ENCODE peak calls at places on chromosomes 4 and X, in ten cellular contexts. One of them, this sample, is unnamed.

GRCh38 chr4:20313237-20314030 is 61.7 kb downstream of the SLIT2 start:
- DNase-seq in endothelial cell: peak; percentile 78
- DNase-seq in HFFc6: no peak
- DNase-seq in colonic mucosa: peak; percentile 18
- DNase-seq in AG09309: no peak
- DNase-seq in Ammon's horn: no peak
- DNase-seq in cerebellar cortex: peak; percentile 14
- DNase-seq in ELF-1: peak; percentile 80
- DNase-seq in non-pigmented ciliary epithelial cell: no peak
- DNase-seq in psoas muscle: peak; percentile 16
- DNase-seq in this sample: no peak

GRCh38 chr4:124936427-124936826 is 223.9 kb upstream of the ANKRD50 start:
- DNase-seq in endothelial cell: no peak
- DNase-seq in HFFc6: no peak
- DNase-seq in colonic mucosa: no peak
- DNase-seq in AG09309: no peak
- DNase-seq in Ammon's horn: no peak
- DNase-seq in cerebellar cortex: peak; percentile 16
- DNase-seq in ELF-1: no peak
- DNase-seq in non-pigmented ciliary epithelial cell: no peak
- DNase-seq in psoas muscle: peak; percentile 19
- DNase-seq in this sample: peak; percentile 60

GRCh38 chr4:3760346-3760745 is 5.8 kb upstream of the ADRA2C start:
- DNase-seq in endothelial cell: no peak
- DNase-seq in HFFc6: no peak
- DNase-seq in colonic mucosa: no peak
- DNase-seq in AG09309: no peak
- DNase-seq in Ammon's horn: no peak
- DNase-seq in cerebellar cortex: no peak
- DNase-seq in ELF-1: no peak
- DNase-seq in non-pigmented ciliary epithelial cell: no peak
- DNase-seq in psoas muscle: no peak
- DNase-seq in this sample: no peak

GRCh38 chr4:116073051-116073450 is 959.6 kb upstream of the NDST4 start:
- DNase-seq in endothelial cell: no peak
- DNase-seq in HFFc6: no peak
- DNase-seq in colonic mucosa: no peak
- DNase-seq in AG09309: no peak
- DNase-seq in Ammon's horn: no peak
- DNase-seq in cerebellar cortex: no peak
- DNase-seq in ELF-1: no peak
- DNase-seq in non-pigmented ciliary epithelial cell: no peak
- DNase-seq in psoas muscle: no peak
- DNase-seq in this sample: no peak

GRCh38 chr4:7964890-7965662 is 25.4 kb upstream of the AFAP1 start:
- DNase-seq in endothelial cell: no peak
- DNase-seq in HFFc6: no peak
- DNase-seq in colonic mucosa: no peak
- DNase-seq in AG09309: no peak
- DNase-seq in Ammon's horn: no peak
- DNase-seq in cerebellar cortex: no peak
- DNase-seq in ELF-1: peak; percentile 87
- DNase-seq in non-pigmented ciliary epithelial cell: no peak
- DNase-seq in psoas muscle: peak; percentile 50
- DNase-seq in this sample: peak; percentile 71

GRCh38 chr4:2015008-2015407 is 6.2 kb upstream of the NELFA start:
- DNase-seq in endothelial cell: no peak
- DNase-seq in HFFc6: no peak
- DNase-seq in colonic mucosa: no peak
- DNase-seq in AG09309: no peak
- DNase-seq in Ammon's horn: no peak
- DNase-seq in cerebellar cortex: no peak
- DNase-seq in ELF-1: no peak
- DNase-seq in non-pigmented ciliary epithelial cell: no peak
- DNase-seq in psoas muscle: no peak
- DNase-seq in this sample: no peak

GRCh38 chrX:150813922-150814321 is 84.5 kb downstream of the CD99L2 start:
- DNase-seq in endothelial cell: no peak
- DNase-seq in HFFc6: peak; percentile 20
- DNase-seq in colonic mucosa: no peak
- DNase-seq in AG09309: peak; percentile 17
- DNase-seq in Ammon's horn: no peak
- DNase-seq in cerebellar cortex: no peak
- DNase-seq in ELF-1: no peak
- DNase-seq in non-pigmented ciliary epithelial cell: no peak
- DNase-seq in psoas muscle: no peak
- DNase-seq in this sample: no peak

GRCh38 chrX:40120838-40121580 is 23.3 kb upstream of the BCOR start:
- DNase-seq in endothelial cell: no peak
- DNase-seq in HFFc6: no peak
- DNase-seq in colonic mucosa: no peak
- DNase-seq in AG09309: no peak
- DNase-seq in Ammon's horn: no peak
- DNase-seq in cerebellar cortex: no peak
- DNase-seq in ELF-1: no peak
- DNase-seq in non-pigmented ciliary epithelial cell: no peak
- DNase-seq in psoas muscle: no peak
- DNase-seq in this sample: no peak

GRCh38 chr4:1763550-1764080 is 29.5 kb upstream of the FGFR3 start:
- DNase-seq in endothelial cell: no peak
- DNase-seq in HFFc6: peak; percentile 31
- DNase-seq in colonic mucosa: peak; percentile 39
- DNase-seq in AG09309: no peak
- DNase-seq in Ammon's horn: no peak
- DNase-seq in cerebellar cortex: no peak
- DNase-seq in ELF-1: no peak
- DNase-seq in non-pigmented ciliary epithelial cell: no peak
- DNase-seq in psoas muscle: no peak
- DNase-seq in this sample: peak; percentile 22

GRCh38 chrX:40189018-40189417 is 91.3 kb upstream of the BCOR start:
- DNase-seq in endothelial cell: no peak
- DNase-seq in HFFc6: peak; percentile 63
- DNase-seq in colonic mucosa: no peak
- DNase-seq in AG09309: no peak
- DNase-seq in Ammon's horn: no peak
- DNase-seq in cerebellar cortex: no peak
- DNase-seq in ELF-1: no peak
- DNase-seq in non-pigmented ciliary epithelial cell: no peak
- DNase-seq in psoas muscle: no peak
- DNase-seq in this sample: no peak

GRCh38 chr4:153521995-153522799 is 56.0 kb downstream of the TMEM131L start:
- DNase-seq in endothelial cell: no peak
- DNase-seq in HFFc6: no peak
- DNase-seq in colonic mucosa: peak; percentile 17
- DNase-seq in AG09309: no peak
- DNase-seq in Ammon's horn: no peak
- DNase-seq in cerebellar cortex: no peak
- DNase-seq in ELF-1: peak; percentile 61
- DNase-seq in non-pigmented ciliary epithelial cell: no peak
- DNase-seq in psoas muscle: no peak
- DNase-seq in this sample: no peak

GRCh38 chrX:111207851-111208250 is 62.4 kb downstream of the CAPN6 start:
- DNase-seq in endothelial cell: no peak
- DNase-seq in HFFc6: no peak
- DNase-seq in colonic mucosa: no peak
- DNase-seq in AG09309: no peak
- DNase-seq in Ammon's horn: no peak
- DNase-seq in cerebellar cortex: no peak
- DNase-seq in ELF-1: no peak
- DNase-seq in non-pigmented ciliary epithelial cell: no peak
- DNase-seq in psoas muscle: no peak
- DNase-seq in this sample: no peak

GRCh38 chr4:21699437-21699836 is 249.1 kb downstream of the KCNIP4 start:
- DNase-seq in endothelial cell: no peak
- DNase-seq in HFFc6: no peak
- DNase-seq in colonic mucosa: peak; percentile 36
- DNase-seq in AG09309: no peak
- DNase-seq in Ammon's horn: no peak
- DNase-seq in cerebellar cortex: no peak
- DNase-seq in ELF-1: no peak
- DNase-seq in non-pigmented ciliary epithelial cell: no peak
- DNase-seq in psoas muscle: no peak
- DNase-seq in this sample: no peak

GRCh38 chr4:62288803-62289541 is 1088.8 kb downstream of the ADGRL3 start:
- DNase-seq in endothelial cell: no peak
- DNase-seq in HFFc6: no peak
- DNase-seq in colonic mucosa: no peak
- DNase-seq in AG09309: no peak
- DNase-seq in Ammon's horn: peak; percentile 18
- DNase-seq in cerebellar cortex: no peak
- DNase-seq in ELF-1: no peak
- DNase-seq in non-pigmented ciliary epithelial cell: no peak
- DNase-seq in psoas muscle: no peak
- DNase-seq in this sample: no peak

GRCh38 chr4:33714971-33715370 is 2529.3 kb downstream of the ARAP2 start:
- DNase-seq in endothelial cell: no peak
- DNase-seq in HFFc6: no peak
- DNase-seq in colonic mucosa: no peak
- DNase-seq in AG09309: peak; percentile 13
- DNase-seq in Ammon's horn: no peak
- DNase-seq in cerebellar cortex: no peak
- DNase-seq in ELF-1: no peak
- DNase-seq in non-pigmented ciliary epithelial cell: no peak
- DNase-seq in psoas muscle: no peak
- DNase-seq in this sample: no peak

GRCh38 chrX:110791206-110791605 is 4.4 kb downstream of the CHRDL1 start:
- DNase-seq in endothelial cell: no peak
- DNase-seq in HFFc6: no peak
- DNase-seq in colonic mucosa: no peak
- DNase-seq in AG09309: no peak
- DNase-seq in Ammon's horn: no peak
- DNase-seq in cerebellar cortex: no peak
- DNase-seq in ELF-1: no peak
- DNase-seq in non-pigmented ciliary epithelial cell: no peak
- DNase-seq in psoas muscle: no peak
- DNase-seq in this sample: no peak

GRCh38 chr4:47668810-47669408 is 169.0 kb downstream of the CORIN start:
- DNase-seq in endothelial cell: peak; percentile 15
- DNase-seq in HFFc6: peak; percentile 35
- DNase-seq in colonic mucosa: peak; percentile 26
- DNase-seq in AG09309: peak; percentile 21
- DNase-seq in Ammon's horn: peak; percentile 75
- DNase-seq in cerebellar cortex: peak; percentile 39
- DNase-seq in ELF-1: no peak
- DNase-seq in non-pigmented ciliary epithelial cell: no peak
- DNase-seq in psoas muscle: no peak
- DNase-seq in this sample: peak; percentile 65

GRCh38 chr4:10093801-10094552 is 22.6 kb downstream of the WDR1 start:
- DNase-seq in endothelial cell: no peak
- DNase-seq in HFFc6: peak; percentile 96
- DNase-seq in colonic mucosa: no peak
- DNase-seq in AG09309: peak; percentile 91
- DNase-seq in Ammon's horn: peak; percentile 57
- DNase-seq in cerebellar cortex: no peak
- DNase-seq in ELF-1: no peak
- DNase-seq in non-pigmented ciliary epithelial cell: peak; percentile 92
- DNase-seq in psoas muscle: peak; percentile 10
- DNase-seq in this sample: peak; percentile 89

GRCh38 chrX:120755066-120755846 is 120.4 kb downstream of the CT47B1 start:
- DNase-seq in endothelial cell: no peak
- DNase-seq in HFFc6: no peak
- DNase-seq in colonic mucosa: peak; percentile 49
- DNase-seq in AG09309: no peak
- DNase-seq in Ammon's horn: no peak
- DNase-seq in cerebellar cortex: no peak
- DNase-seq in ELF-1: no peak
- DNase-seq in non-pigmented ciliary epithelial cell: no peak
- DNase-seq in psoas muscle: no peak
- DNase-seq in this sample: no peak

GRCh38 chr4:7911044-7911578 is 28.6 kb downstream of the AFAP1 start:
- DNase-seq in endothelial cell: no peak
- DNase-seq in HFFc6: peak; percentile 94
- DNase-seq in colonic mucosa: peak; percentile 33
- DNase-seq in AG09309: no peak
- DNase-seq in Ammon's horn: no peak
- DNase-seq in cerebellar cortex: peak; percentile 38
- DNase-seq in ELF-1: peak; percentile 95
- DNase-seq in non-pigmented ciliary epithelial cell: peak; percentile 60
- DNase-seq in psoas muscle: peak; percentile 35
- DNase-seq in this sample: peak; percentile 95

GRCh38 chr4:150252306-150252705 is 174.1 kb downstream of the DCLK2 start:
- DNase-seq in endothelial cell: no peak
- DNase-seq in HFFc6: no peak
- DNase-seq in colonic mucosa: no peak
- DNase-seq in AG09309: no peak
- DNase-seq in Ammon's horn: no peak
- DNase-seq in cerebellar cortex: no peak
- DNase-seq in ELF-1: no peak
- DNase-seq in non-pigmented ciliary epithelial cell: no peak
- DNase-seq in psoas muscle: no peak
- DNase-seq in this sample: no peak

GRCh38 chr4:183700407-183700806 is 41.3 kb downstream of the TRAPPC11 start:
- DNase-seq in endothelial cell: no peak
- DNase-seq in HFFc6: no peak
- DNase-seq in colonic mucosa: no peak
- DNase-seq in AG09309: no peak
- DNase-seq in Ammon's horn: no peak
- DNase-seq in cerebellar cortex: no peak
- DNase-seq in ELF-1: no peak
- DNase-seq in non-pigmented ciliary epithelial cell: no peak
- DNase-seq in psoas muscle: no peak
- DNase-seq in this sample: no peak

GRCh38 chrX:51852096-51852495 is 41.3 kb upstream of the MAGED1 start:
- DNase-seq in endothelial cell: no peak
- DNase-seq in HFFc6: no peak
- DNase-seq in colonic mucosa: no peak
- DNase-seq in AG09309: no peak
- DNase-seq in Ammon's horn: no peak
- DNase-seq in cerebellar cortex: no peak
- DNase-seq in ELF-1: peak; percentile 13
- DNase-seq in non-pigmented ciliary epithelial cell: no peak
- DNase-seq in psoas muscle: no peak
- DNase-seq in this sample: no peak

GRCh38 chrX:74420194-74421035 is 878 bp upstream of the SLC16A2 start:
- DNase-seq in endothelial cell: peak; percentile 39
- DNase-seq in HFFc6: peak; percentile 62
- DNase-seq in colonic mucosa: peak; percentile 51
- DNase-seq in AG09309: peak; percentile 27
- DNase-seq in Ammon's horn: peak; percentile 64
- DNase-seq in cerebellar cortex: peak; percentile 74
- DNase-seq in ELF-1: peak; percentile 91
- DNase-seq in non-pigmented ciliary epithelial cell: no peak
- DNase-seq in psoas muscle: peak; percentile 75
- DNase-seq in this sample: peak; percentile 48

GRCh38 chr4:168421671-168422070 is 58.6 kb downstream of the DDX60L start:
- DNase-seq in endothelial cell: peak; percentile 36
- DNase-seq in HFFc6: peak; percentile 51
- DNase-seq in colonic mucosa: no peak
- DNase-seq in AG09309: no peak
- DNase-seq in Ammon's horn: no peak
- DNase-seq in cerebellar cortex: no peak
- DNase-seq in ELF-1: peak; percentile 72
- DNase-seq in non-pigmented ciliary epithelial cell: peak; percentile 26
- DNase-seq in psoas muscle: no peak
- DNase-seq in this sample: peak; percentile 47

GRCh38 chrX:126697091-126697490 is 122.4 kb upstream of the PRR32 start:
- DNase-seq in endothelial cell: no peak
- DNase-seq in HFFc6: no peak
- DNase-seq in colonic mucosa: no peak
- DNase-seq in AG09309: no peak
- DNase-seq in Ammon's horn: no peak
- DNase-seq in cerebellar cortex: no peak
- DNase-seq in ELF-1: no peak
- DNase-seq in non-pigmented ciliary epithelial cell: no peak
- DNase-seq in psoas muscle: no peak
- DNase-seq in this sample: no peak

GRCh38 chr4:31071807-31072486 is 351.8 kb downstream of the PCDH7 start:
- DNase-seq in endothelial cell: no peak
- DNase-seq in HFFc6: no peak
- DNase-seq in colonic mucosa: no peak
- DNase-seq in AG09309: no peak
- DNase-seq in Ammon's horn: no peak
- DNase-seq in cerebellar cortex: no peak
- DNase-seq in ELF-1: no peak
- DNase-seq in non-pigmented ciliary epithelial cell: no peak
- DNase-seq in psoas muscle: no peak
- DNase-seq in this sample: peak; percentile 15

GRCh38 chr4:158179465-158179864 is 6.6 kb upstream of the GASK1B start:
- DNase-seq in endothelial cell: no peak
- DNase-seq in HFFc6: no peak
- DNase-seq in colonic mucosa: no peak
- DNase-seq in AG09309: no peak
- DNase-seq in Ammon's horn: no peak
- DNase-seq in cerebellar cortex: no peak
- DNase-seq in ELF-1: no peak
- DNase-seq in non-pigmented ciliary epithelial cell: no peak
- DNase-seq in psoas muscle: no peak
- DNase-seq in this sample: no peak